ENCODE peak calls at places on chromosome 6, in five cellular contexts. One of them, this sample, is unnamed. For H3K36me3 and H3K27me3, the result is how much of the 10 kb centered on the place peaks cover.

GRCh38 chr6:41088451-41088850 is 15.7 kb downstream of the NFYA start:
- DNase-seq in CD8-positive, alpha-beta T cell: no peak
- DNase-seq in thoracic aorta: no peak
- DNase-seq in BJ: no peak
- DNase-seq in right lobe of liver: no peak
- DNase-seq in this sample: no peak

GRCh38 chr6:36075656-36076055 is 48.0 kb downstream of the MAPK14 start:
- DNase-seq in thoracic aorta: no peak
- DNase-seq in right lobe of liver: peak
- DNase-seq in CD8-positive, alpha-beta T cell: peak
- DNase-seq in BJ: no peak
- DNase-seq in this sample: no peak

GRCh38 chr6:33915134-33915533 is 111.3 kb upstream of the MLN start:
- DNase-seq in right lobe of liver: no peak
- DNase-seq in thoracic aorta: no peak
- DNase-seq in BJ: no peak
- DNase-seq in CD8-positive, alpha-beta T cell: no peak
- DNase-seq in this sample: no peak

GRCh38 chr6:79946773-79947190 is 571 bp downstream of the ELOVL4 start:
- DNase-seq in CD8-positive, alpha-beta T cell: peak
- DNase-seq in thoracic aorta: no peak
- DNase-seq in BJ: no peak
- DNase-seq in right lobe of liver: no peak
- DNase-seq in this sample: no peak

GRCh38 chr6:90295854-90296345 is 743 bp downstream of the BACH2 start:
- DNase-seq in thoracic aorta: no peak
- DNase-seq in right lobe of liver: peak
- DNase-seq in BJ: no peak
- DNase-seq in CD8-positive, alpha-beta T cell: peak
- DNase-seq in this sample: no peak

GRCh38 chr6:3368701-3369100 is 88.1 kb downstream of the SLC22A23 start:
- DNase-seq in right lobe of liver: no peak
- DNase-seq in BJ: no peak
- DNase-seq in CD8-positive, alpha-beta T cell: no peak
- DNase-seq in thoracic aorta: no peak
- DNase-seq in this sample: no peak

GRCh38 chr6:148701393-148701774 is 45.4 kb upstream of the UST start:
- DNase-seq in CD8-positive, alpha-beta T cell: no peak
- DNase-seq in thoracic aorta: no peak
- DNase-seq in BJ: no peak
- DNase-seq in right lobe of liver: no peak
- DNase-seq in this sample: no peak

GRCh38 chr6:79215233-79215824 is 19.2 kb downstream of the HMGN3 start:
- DNase-seq in right lobe of liver: no peak
- DNase-seq in CD8-positive, alpha-beta T cell: no peak
- DNase-seq in thoracic aorta: no peak
- DNase-seq in BJ: no peak
- DNase-seq in this sample: no peak

GRCh38 chr6:46113370-46113769 is 16.4 kb upstream of the ENPP4 start:
- DNase-seq in thoracic aorta: no peak
- DNase-seq in CD8-positive, alpha-beta T cell: no peak
- DNase-seq in right lobe of liver: no peak
- DNase-seq in BJ: no peak
- DNase-seq in this sample: no peak

GRCh38 chr6:169752074-169752623 is 727 bp downstream of the ERMARD start:
- DNase-seq in right lobe of liver: no peak
- DNase-seq in CD8-positive, alpha-beta T cell: no peak
- DNase-seq in BJ: no peak
- DNase-seq in thoracic aorta: no peak
- DNase-seq in this sample: no peak

GRCh38 chr6:33384581-33385020 is 7.0 kb upstream of the KIFC1 start:
- DNase-seq in BJ: peak
- DNase-seq in right lobe of liver: no peak
- DNase-seq in thoracic aorta: no peak
- DNase-seq in CD8-positive, alpha-beta T cell: no peak
- DNase-seq in this sample: no peak

DNA sequence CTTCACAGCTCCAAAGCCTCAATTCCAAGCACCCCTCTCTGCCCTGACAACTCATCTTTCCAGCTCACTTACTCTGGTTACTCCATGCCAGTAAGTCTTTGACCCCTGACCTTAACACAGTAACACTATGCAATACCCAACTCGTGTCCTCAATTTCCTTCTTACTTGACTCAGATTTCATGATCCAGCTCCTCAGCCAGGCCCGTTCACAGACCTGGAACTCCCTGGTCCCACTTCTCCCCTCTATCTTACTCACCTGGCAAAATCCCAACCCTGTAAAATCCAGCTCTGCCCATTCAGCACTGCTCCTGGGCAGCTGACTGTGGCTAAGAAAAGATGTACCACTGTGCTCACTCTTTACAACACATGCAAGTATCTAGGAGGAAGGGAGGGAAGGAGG is 7.9 kb downstream of the GNL1 start:
- DNase-seq in BJ: no peak
- DNase-seq in right lobe of liver: no peak
- DNase-seq in CD8-positive, alpha-beta T cell: no peak
- DNase-seq in thoracic aorta: no peak
- DNase-seq in this sample: no peak
- H3K36me3 ChIP-seq in BJ: under half
- H3K36me3 ChIP-seq in right lobe of liver: under half
- H3K36me3 ChIP-seq in CD8-positive, alpha-beta T cell: under half
- H3K36me3 ChIP-seq in thoracic aorta: under half
- H3K36me3 ChIP-seq in this sample: under half

GRCh38 chr6:168290095-168290494 is 29.5 kb downstream of the DACT2 start:
- DNase-seq in right lobe of liver: peak
- DNase-seq in thoracic aorta: no peak
- DNase-seq in CD8-positive, alpha-beta T cell: no peak
- DNase-seq in BJ: no peak
- DNase-seq in this sample: no peak
- TF ChIP-seq CTCF in right lobe of liver: no peak
- TF ChIP-seq CTCF in thoracic aorta: no peak
- TF ChIP-seq CTCF in CD8-positive, alpha-beta T cell: no peak
- TF ChIP-seq CTCF in BJ: no peak
- TF ChIP-seq CTCF in this sample: no peak

GRCh38 chr6:159444073-159444472 is 249.0 kb downstream of the SOD2 start:
- DNase-seq in BJ: no peak
- DNase-seq in thoracic aorta: no peak
- DNase-seq in right lobe of liver: no peak
- DNase-seq in CD8-positive, alpha-beta T cell: no peak
- DNase-seq in this sample: no peak
- H3K27me3 ChIP-seq in BJ: under half
- H3K27me3 ChIP-seq in thoracic aorta: under half
- H3K27me3 ChIP-seq in right lobe of liver: under half
- H3K27me3 ChIP-seq in CD8-positive, alpha-beta T cell: under half
- H3K27me3 ChIP-seq in this sample: under half

DNA sequence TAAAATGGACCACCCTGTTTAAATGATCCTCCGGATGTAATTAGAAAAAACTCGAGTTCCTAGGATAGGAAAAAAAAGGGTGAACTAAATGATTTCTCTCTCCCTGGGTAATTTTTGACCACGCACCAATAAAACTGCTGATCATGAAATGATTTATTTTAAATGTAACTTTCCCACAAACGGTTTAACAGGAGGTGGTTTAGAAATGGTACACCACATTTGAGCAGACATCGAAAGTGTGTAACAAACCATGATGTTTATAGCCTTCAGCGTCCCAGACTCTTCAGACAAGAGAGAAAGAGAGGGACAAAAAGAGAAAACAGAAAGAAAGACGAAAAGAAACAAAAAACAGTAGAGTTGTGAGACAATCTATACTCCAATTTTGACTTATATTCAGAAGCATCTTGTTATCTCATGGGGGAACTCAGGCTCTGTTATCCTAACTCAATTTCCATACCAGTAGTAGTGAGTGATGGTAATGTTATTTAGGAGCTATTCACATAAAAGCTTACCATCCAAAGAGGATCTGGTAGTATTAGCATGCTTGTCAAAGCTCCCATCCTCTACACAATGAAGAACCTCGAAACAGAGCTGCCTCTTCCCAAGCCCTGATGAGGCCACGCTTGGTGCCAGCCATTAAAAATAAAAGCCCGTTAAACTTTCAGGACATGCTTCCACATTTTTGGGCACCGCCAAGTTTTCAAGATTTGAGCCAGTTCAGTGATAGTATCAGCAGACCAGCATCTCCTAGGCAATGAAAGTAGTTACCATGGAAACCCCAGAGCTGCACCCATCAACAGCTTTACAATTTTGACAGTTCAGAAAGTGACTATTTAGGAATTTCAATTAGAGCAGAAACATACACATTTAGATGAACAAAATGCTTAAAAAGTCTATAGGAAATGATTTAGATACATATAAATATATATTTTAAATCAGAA is 173.1 kb downstream of the CD83 start:
- DNase-seq in right lobe of liver: no peak
- DNase-seq in BJ: no peak
- DNase-seq in thoracic aorta: no peak
- DNase-seq in CD8-positive, alpha-beta T cell: no peak
- DNase-seq in this sample: no peak
- H3K36me3 ChIP-seq in right lobe of liver: under half
- H3K36me3 ChIP-seq in BJ: under half
- H3K36me3 ChIP-seq in thoracic aorta: under half
- H3K36me3 ChIP-seq in CD8-positive, alpha-beta T cell: under half
- H3K36me3 ChIP-seq in this sample: under half

This sample was measured in kidney epithelial cell.